ENCODE peak calls at places on chromosomes 13 and 19, in four cellular contexts. Z is cardiac fibroblast, X is neural crest cell, C is bronchial epithelial cell. L is an unnamed sample.

GRCh38 chr19:16190736-16191135 is 5.5 kb downstream of the FAM32A start:
- DNase-seq in Z (no peak), X (no peak), C (no peak), L (no peak)

GRCh38 chr19:13100031-13100588 is 2.5 kb downstream of the LYL1 start:
- DNase-seq in Z (no peak), X (no peak), C (no peak), L (no peak)

GRCh38 chr19:32599736-32600157 is 18.8 kb downstream of the PDCD5 start:
- DNase-seq in Z (peak), X (peak), C (peak), L (no peak)

GRCh38 chr19:610801-611505 is 21.3 kb downstream of the HCN2 start:
- DNase-seq in Z (peak), X (no peak), C (no peak), L (peak)

GRCh38 chr19:50181121-50181520 is 18.0 kb upstream of the IZUMO2 start:
- DNase-seq in Z (no peak), X (no peak), C (no peak), L (no peak)

GRCh38 chr13:73259061-73259908 is 200.5 kb downstream of the KLF5 start:
- DNase-seq in Z (peak), X (no peak), C (no peak), L (no peak)

GRCh38 chr13:90710355-90710754 is 637.1 kb upstream of the MIR17HG start:
- DNase-seq in Z (no peak), X (no peak), C (no peak), L (no peak)

GRCh38 chr19:34985249-34986022 is 14.7 kb upstream of the GRAMD1A start:
- DNase-seq in Z (peak), X (no peak), C (peak), L (peak)

GRCh38 chr19:5742051-5742450 is 21.6 kb downstream of the CATSPERD start:
- DNase-seq in Z (no peak), X (no peak), C (no peak), L (no peak)

GRCh38 chr19:39372047-39372802 is 18.7 kb downstream of the PAF1 start:
- DNase-seq in Z (peak), X (no peak), C (no peak), L (peak)

GRCh38 chr19:12194827-12195500 is 32.1 kb downstream of the ZNF136 start:
- DNase-seq in Z (peak), X (no peak), C (peak), L (peak)

GRCh38 chr19:8430650-8431049 is 14.1 kb upstream of the HNRNPM start:
- DNase-seq in Z (no peak), X (no peak), C (no peak), L (no peak)

GRCh38 chr19:13018037-13018914 is 23.0 kb downstream of the NFIX start:
- DNase-seq in Z (peak), X (no peak), C (no peak), L (peak)

GRCh38 chr13:39451301-39451700 is 151.7 kb downstream of the LHFPL6 start:
- DNase-seq in Z (peak), X (no peak), C (peak), L (no peak)

GRCh38 chr13:94667190-94667589 is 45.2 kb downstream of the SOX21 start:
- DNase-seq in Z (no peak), X (no peak), C (no peak), L (no peak)

GRCh38 chr19:43765109-43765876 is 10.5 kb upstream of the SMG9 start:
- DNase-seq in Z (peak), X (no peak), C (peak), L (no peak)

GRCh38 chr19:1411255-1412191 is 4.1 kb downstream of the DAZAP1 start:
- DNase-seq in Z (peak), X (no peak), C (no peak), L (peak)

GRCh38 chr19:29702958-29703320 is 12.1 kb downstream of the C19orf12 start:
- DNase-seq in Z (no peak), X (no peak), C (no peak), L (no peak)

GRCh38 chr19:49808762-49809154 is 4.3 kb downstream of the FUZ start:
- DNase-seq in Z (peak), X (peak), C (peak), L (peak)

GRCh38 chr13:35485451-35485850 is 9.0 kb upstream of the MAB21L1 start:
- DNase-seq in Z (no peak), X (no peak), C (no peak), L (no peak)

GRCh38 chr13:25281937-25282332 is 5.4 kb downstream of the MTMR6 start:
- DNase-seq in Z (no peak), X (no peak), C (no peak), L (no peak)

GRCh38 chr13:43799191-43799590 is 12.4 kb upstream of the ENOX1 start:
- DNase-seq in Z (no peak), X (no peak), C (peak), L (no peak)

GRCh38 chr19:41564515-41565383 is 11.2 kb upstream of the CEACAM21 start:
- DNase-seq in Z (no peak), X (no peak), C (no peak), L (no peak)

GRCh38 chr19:30222428-30222873 is 149.7 kb upstream of the ZNF536 start:
- DNase-seq in Z (no peak), X (peak), C (no peak), L (no peak)

GRCh38 chr19:50925734-50926133 is 14.5 kb upstream of the KLK4 start:
- DNase-seq in Z (no peak), X (no peak), C (peak), L (no peak)

GRCh38 chr13:112893570-112894422 is 75.2 kb upstream of the MCF2L start:
- DNase-seq in Z (peak), X (peak), C (no peak), L (no peak)

GRCh38 chr13:49858183-49858856 is 65.8 kb upstream of the KPNA3 start:
- DNase-seq in Z (peak), X (no peak), C (peak), L (no peak)

GRCh38 chr13:62309904-62310303 is 894.3 kb upstream of the PCDH20 start:
- DNase-seq in Z (no peak), X (no peak), C (no peak), L (no peak)

GRCh38 chr19:49338691-49339363 is 3.6 kb downstream of the CD37 start:
- DNase-seq in Z (peak), X (peak), C (peak), L (peak)

GRCh38 chr19:46772170-46773017 is 16.0 kb downstream of the SLC1A5 start:
- DNase-seq in Z (no peak), X (no peak), C (no peak), L (no peak)

GRCh38 chr19:7397687-7398086 is 49.0 kb downstream of the ARHGEF18 start:
- DNase-seq in Z (peak), X (no peak), C (peak), L (no peak)
- TF ChIP-seq CTCF in Z (no peak), X (no peak), C (no peak), L (no peak)

GRCh38 chr19:17584132-17584531 is 28.7 kb downstream of the COLGALT1 start:
- DNase-seq in Z (no peak), X (no peak), C (no peak), L (no peak)

GRCh38 chr19:17579523-17580244 is 24.2 kb downstream of the COLGALT1 start:
- DNase-seq in Z (peak), X (peak), C (peak), L (peak)

GRCh38 chr19:17580470-17581000 is 25.1 kb downstream of the COLGALT1 start:
- DNase-seq in Z (no peak), X (no peak), C (no peak), L (no peak)

GRCh38 chr19:17581211-17581874 is 25.9 kb downstream of the COLGALT1 start:
- DNase-seq in Z (no peak), X (no peak), C (no peak), L (no peak)

DNA sequence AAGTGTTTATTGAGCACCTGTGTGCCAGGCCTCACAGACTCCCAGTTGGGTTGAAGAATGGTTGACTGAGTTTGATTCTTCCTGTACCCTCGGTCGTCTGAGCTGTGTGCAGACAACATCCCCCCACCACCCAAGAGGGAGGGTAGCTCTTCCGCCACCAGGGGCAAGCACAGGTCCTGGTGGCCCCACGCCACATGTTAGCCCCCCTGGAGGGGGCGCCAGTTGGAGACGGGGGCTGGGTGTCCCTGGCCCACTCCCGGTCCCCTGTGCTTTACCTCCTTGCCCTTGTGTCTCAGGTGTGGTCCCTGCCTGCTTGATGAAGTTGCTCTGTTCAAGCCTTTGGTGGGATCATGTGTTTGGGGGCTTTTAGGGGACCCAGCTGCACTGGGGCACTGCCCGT is 27.2 kb downstream of the COLGALT1 start:
- DNase-seq in Z (no peak), X (no peak), C (no peak), L (no peak)
- TF ChIP-seq CTCF in Z (peak), X (no peak), C (no peak), L (no peak)

GRCh38 chr13:109610517-109610916 is 175.9 kb downstream of the IRS2 start:
- DNase-seq in Z (peak), X (no peak), C (peak), L (peak)
- TF ChIP-seq CTCF in Z (peak), X (peak), C (peak), L (peak)

GRCh38 chr13:23876265-23876664 is 12.9 kb downstream of the MIPEP start:
- DNase-seq in Z (peak), X (no peak), C (no peak), L (no peak)
- TF ChIP-seq CTCF in Z (peak), X (peak), C (peak), L (peak)

L was measured in left ventricle myocardium inferior.